ENCODE peak calls at places on chromosomes 2 and 18, in five cellular contexts. H, K, G, V and W are unnamed samples.

GRCh38 chr2:240499309-240500301 is 58.2 kb downstream of the ANKMY1 start:
- DNase-seq in H (no peak), K (no peak), G (no peak), V (peak), W (no peak)

GRCh38 chr2:16650287-16651249 is 15.1 kb downstream of the CYRIA start:
- DNase-seq in H (peak), K (peak), G (peak), V (peak), W (peak)

GRCh38 chr2:27027211-27027651 is 5.5 kb upstream of the TMEM214 start:
- DNase-seq in H (no peak), K (no peak), G (no peak), V (no peak), W (no peak)

GRCh38 chr2:11659866-11660265 is 10.1 kb downstream of the NTSR2 start:
- DNase-seq in H (no peak), K (no peak), G (no peak), V (peak), W (no peak)

GRCh38 chr2:241752253-241752652 is 17.8 kb downstream of the D2HGDH start:
- DNase-seq in H (no peak), K (no peak), G (no peak), V (no peak), W (no peak)

GRCh38 chr2:133109772-133110171 is 439.8 kb upstream of the LYPD1 start:
- DNase-seq in H (peak), K (peak), G (peak), V (no peak), W (peak)

GRCh38 chr2:70188460-70188859 is 2.4 kb downstream of the C2orf42 start:
- DNase-seq in H (no peak), K (no peak), G (peak), V (no peak), W (no peak)

GRCh38 chr2:146806295-146807005 is 1038.4 kb upstream of the ACVR2A start:
- DNase-seq in H (peak), K (no peak), G (peak), V (no peak), W (no peak)

GRCh38 chr18:48735070-48735676 is 196.3 kb downstream of the CTIF start:
- DNase-seq in H (no peak), K (peak), G (no peak), V (no peak), W (no peak)

GRCh38 chr2:160210599-160211138 is 10.6 kb upstream of the ITGB6 start:
- DNase-seq in H (peak), K (peak), G (peak), V (peak), W (peak)

GRCh38 chr2:173058673-173059072 is 17.0 kb upstream of the MAP3K20 start:
- DNase-seq in H (no peak), K (peak), G (no peak), V (no peak), W (no peak)

GRCh38 chr2:23691106-23691470 is 235.8 kb downstream of the ATAD2B start:
- DNase-seq in H (no peak), K (no peak), G (no peak), V (no peak), W (no peak)

GRCh38 chr2:183250061-183250460 is 125.8 kb downstream of the NUP35 start:
- DNase-seq in H (no peak), K (peak), G (no peak), V (no peak), W (no peak)

GRCh38 chr2:183243760-183244159 is 119.5 kb downstream of the NUP35 start:
- DNase-seq in H (no peak), K (peak), G (no peak), V (no peak), W (no peak)

GRCh38 chr2:183248866-183249567 is 124.8 kb downstream of the NUP35 start:
- DNase-seq in H (peak), K (peak), G (peak), V (no peak), W (peak)

GRCh38 chr2:183242937-183243336 is 118.7 kb downstream of the NUP35 start:
- DNase-seq in H (peak), K (peak), G (peak), V (no peak), W (no peak)

DNA sequence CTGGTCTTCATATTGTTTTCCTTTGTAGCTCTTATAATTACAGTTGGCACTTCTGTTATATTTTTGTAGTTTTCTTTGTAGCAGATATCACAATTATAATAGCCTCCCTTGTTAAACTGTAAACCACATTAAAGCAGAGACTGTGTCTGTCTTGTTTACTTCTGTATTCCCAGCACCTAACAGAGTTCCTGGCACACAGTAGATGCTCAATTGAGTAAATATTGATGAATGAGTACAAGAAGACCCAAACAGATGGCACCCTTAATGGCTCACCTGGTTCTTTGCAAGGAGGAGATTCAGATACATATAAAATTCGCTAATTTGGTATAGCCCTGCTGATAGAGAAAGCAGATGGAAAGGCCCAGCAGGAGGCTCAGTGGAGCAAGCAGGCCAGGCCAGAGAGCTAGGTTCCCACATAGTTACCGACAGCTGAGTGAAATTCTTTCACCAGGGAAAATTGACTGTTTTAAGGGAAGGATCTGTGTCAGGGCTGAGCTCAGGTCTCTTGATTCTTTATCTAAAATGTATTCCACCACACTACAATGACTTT is 120.1 kb downstream of the NUP35 start:
- DNase-seq in H (no peak), K (no peak), G (no peak), V (no peak), W (no peak)
- TF ChIP-seq CTCF in H (no peak), K (no peak), G (no peak), V (no peak), W (no peak)

GRCh38 chr2:64403426-64403825 is 50.5 kb upstream of the LGALSL start:
- DNase-seq in H (no peak), K (no peak), G (no peak), V (no peak), W (no peak)
- H3K4me3 ChIP-seq in H (no peak), K (no peak), G (no peak), V (no peak), W (no peak)

GRCh38 chr2:169877406-169877805 is 50.2 kb downstream of the UBR3 start:
- DNase-seq in H (peak), K (peak), G (peak), V (no peak), W (peak)
- TF ChIP-seq CTCF in H (peak), K (peak), G (peak), V (no peak), W (peak)

GRCh38 chr18:55317322-55317721 is 270.7 kb downstream of the TCF4 start:
- DNase-seq in H (no peak), K (no peak), G (no peak), V (no peak), W (no peak)

GRCh38 chr18:55317832-55318231 is 270.2 kb downstream of the TCF4 start:
- DNase-seq in H (no peak), K (no peak), G (no peak), V (no peak), W (peak)

GRCh38 chr18:55320399-55321255 is 267.4 kb downstream of the TCF4 start:
- DNase-seq in H (no peak), K (no peak), G (no peak), V (no peak), W (peak)

GRCh38 chr18:55319517-55319905 is 268.5 kb downstream of the TCF4 start:
- DNase-seq in H (peak), K (no peak), G (peak), V (no peak), W (peak)

DNA sequence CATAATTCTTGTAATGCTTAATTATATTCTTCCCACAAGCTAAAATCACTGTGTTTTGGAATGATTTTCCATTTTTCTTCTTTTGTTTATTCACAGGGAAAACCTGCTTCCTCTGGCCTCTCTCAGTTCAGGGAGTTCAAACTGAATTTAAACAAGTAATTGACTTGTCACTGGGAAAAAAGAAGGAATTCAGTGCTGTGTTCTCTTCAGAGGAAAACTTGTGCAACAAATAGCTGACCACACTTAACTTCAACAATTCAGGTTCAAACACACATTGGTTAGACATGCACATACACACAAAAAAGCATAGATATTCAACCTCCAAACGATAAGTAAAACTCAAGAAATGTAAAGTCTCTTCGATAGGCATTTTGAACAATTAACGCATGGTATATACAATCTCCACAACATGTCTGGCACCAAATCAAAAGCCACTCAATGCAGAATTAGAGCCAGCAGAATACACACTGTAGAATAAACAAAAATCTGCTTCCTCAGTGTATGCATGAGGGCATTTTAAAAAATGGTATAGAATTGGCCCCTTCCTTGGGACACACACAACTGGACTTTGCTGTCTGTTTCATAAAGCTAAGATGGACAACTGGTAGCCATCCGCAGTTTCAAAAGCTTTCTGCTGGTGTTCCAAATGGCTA is 269.0 kb downstream of the TCF4 start:
- DNase-seq in H (peak), K (no peak), G (peak), V (no peak), W (peak)
- H3K4me3 ChIP-seq in H (peak), K (no peak), G (peak), V (no peak), W (peak)

GRCh38 chr2:159071190-159071915 is 102.9 kb downstream of the TANC1 start:
- DNase-seq in H (peak), K (no peak), G (no peak), V (no peak), W (peak)
- TF ChIP-seq CTCF in H (no peak), K (no peak), G (no peak), V (no peak), W (no peak)

GRCh38 chr18:3873211-3873610 is 423.2 kb downstream of the TGIF1 start:
- DNase-seq in H (no peak), K (no peak), G (no peak), V (no peak), W (no peak)

GRCh38 chr18:3875961-3876360 is 426.0 kb downstream of the TGIF1 start:
- DNase-seq in H (no peak), K (no peak), G (no peak), V (no peak), W (no peak)

GRCh38 chr18:3873698-3874495 is 423.9 kb downstream of the TGIF1 start:
- DNase-seq in H (peak), K (no peak), G (no peak), V (no peak), W (no peak)

GRCh38 chr18:3875376-3875775 is 425.4 kb downstream of the TGIF1 start:
- DNase-seq in H (no peak), K (no peak), G (no peak), V (no peak), W (no peak)

GRCh38 chr18:3874593-3874992 is 424.6 kb downstream of the TGIF1 start:
- DNase-seq in H (no peak), K (no peak), G (no peak), V (no peak), W (no peak)
- H3K4me3 ChIP-seq in H (no peak), K (no peak), G (no peak), V (no peak), W (no peak)

DNA sequence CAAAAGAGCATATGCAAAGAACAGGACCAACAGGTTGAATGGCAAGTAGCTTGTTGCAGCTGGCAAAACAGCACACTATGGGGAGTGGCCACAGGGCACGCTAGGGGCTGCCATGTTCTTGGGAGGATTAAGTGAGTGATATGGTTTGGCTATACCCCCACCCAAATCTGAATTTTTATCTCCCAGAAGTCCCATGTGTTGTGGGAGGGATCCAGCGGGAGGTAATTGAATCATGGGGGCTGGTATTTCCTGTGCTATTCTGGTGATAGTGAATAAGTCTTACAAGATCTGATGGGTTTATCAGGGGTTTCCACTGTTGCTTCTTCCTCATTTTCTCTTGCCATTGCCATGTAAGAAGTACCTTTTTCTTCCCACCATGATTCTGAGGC is 291.3 kb downstream of the KCNS3 start:
- DNase-seq in H (no peak), K (peak), G (no peak), V (no peak), W (no peak)
- TF ChIP-seq CTCF in H (no peak), K (no peak), G (no peak), V (no peak), W (no peak)

DNA sequence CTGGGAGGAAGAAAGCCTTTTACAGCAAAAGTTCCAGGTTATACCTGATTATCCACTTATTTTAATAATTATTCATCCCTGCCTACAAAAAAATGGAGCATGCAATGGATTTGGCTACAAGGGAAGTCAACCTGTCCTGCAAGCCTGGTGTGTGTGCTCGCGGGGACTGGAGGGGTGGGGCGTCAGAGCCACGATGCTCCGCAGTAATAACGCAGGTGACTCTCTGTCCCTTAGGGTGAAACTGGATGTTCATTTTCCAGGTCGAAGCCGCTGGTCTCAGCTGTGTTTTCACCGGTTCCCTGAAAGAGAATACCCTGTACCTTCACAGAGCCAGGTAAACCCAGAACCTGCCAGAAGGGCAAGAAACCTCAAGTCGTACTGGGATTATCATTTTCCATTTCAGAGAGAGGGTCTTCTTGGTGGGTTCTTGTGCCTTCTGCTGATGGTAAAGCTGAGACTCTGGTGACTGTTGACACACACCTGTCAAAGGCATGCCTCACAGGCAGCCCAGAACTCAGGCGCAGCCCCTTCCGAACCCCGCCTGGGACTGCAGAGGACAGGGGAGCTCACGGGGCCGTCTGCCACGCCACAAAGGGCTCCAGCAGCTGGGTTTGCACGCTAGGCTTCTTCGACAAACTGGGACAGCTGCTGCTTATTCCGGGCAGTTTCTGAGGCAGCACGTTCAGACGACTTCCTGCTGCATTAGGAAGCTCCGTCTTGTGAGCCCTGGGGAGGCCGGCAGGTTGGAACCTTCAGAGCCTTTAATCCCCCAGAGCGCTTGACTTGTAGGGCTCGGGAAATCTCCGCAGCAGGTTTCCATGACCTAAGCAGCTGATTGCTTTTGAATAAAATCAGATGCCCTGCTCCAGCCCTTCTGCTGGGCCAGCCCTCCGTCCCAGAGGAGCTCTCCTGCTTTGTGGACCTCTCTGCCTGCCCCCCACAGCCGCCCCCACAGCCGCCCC is 58.7 kb downstream of the KCNG2 start:
- DNase-seq in H (peak), K (no peak), G (peak), V (peak), W (peak)
- H3K4me3 ChIP-seq in H (no peak), K (no peak), G (no peak), V (no peak), W (no peak)